ENCODE peak calls at places on chromosomes 5 and 9, in four cellular contexts. B is stomach, O is tibial nerve, C is ascending aorta. X is an unnamed sample.

GRCh38 chr5:80076131-80077101 is 41.3 kb downstream of the THBS4 start:
- DNase-seq in B (no peak), O (no peak), C (no peak), X (no peak)

GRCh38 chr9:94869415-94869838 is 142.9 kb downstream of the AOPEP start:
- DNase-seq in B (no peak), O (no peak), C (no peak), X (no peak)

GRCh38 chr9:73081979-73082657 is 69.5 kb upstream of the ANXA1 start:
- DNase-seq in B (no peak), O (no peak), C (no peak), X (no peak)

GRCh38 chr5:150261231-150261630 is 28.3 kb downstream of the CAMK2A start:
- DNase-seq in B (no peak), O (no peak), C (no peak), X (no peak)

GRCh38 chr9:111582888-111583287 is 16.6 kb downstream of the PTGR1 start:
- DNase-seq in B (no peak), O (no peak), C (no peak), X (no peak)

GRCh38 chr9:30932226-30932625 is 1452.2 kb upstream of the ACO1 start:
- DNase-seq in B (no peak), O (no peak), C (no peak), X (no peak)

GRCh38 chr5:112200132-112200531 is 218.9 kb downstream of the EPB41L4A start:
- DNase-seq in B (no peak), O (no peak), C (no peak), X (no peak)

GRCh38 chr5:80747922-80748321 is 93.1 kb upstream of the DHFR start:
- DNase-seq in B (no peak), O (no peak), C (no peak), X (no peak)

GRCh38 chr9:99823392-99824377 is 2.0 kb downstream of the NR4A3 start:
- DNase-seq in B (peak; percentile 51), O (no peak), C (no peak), X (peak; percentile 51)

GRCh38 chr9:119811030-119811429 is 441.8 kb upstream of the BRINP1 start:
- DNase-seq in B (no peak), O (no peak), C (no peak), X (peak; percentile 40)

GRCh38 chr5:55991768-55992486 is 2.8 kb downstream of the IL6ST start:
- DNase-seq in B (no peak), O (no peak), C (no peak), X (no peak)

GRCh38 chr9:13318027-13318426 is 38.5 kb upstream of the MPDZ start:
- DNase-seq in B (no peak), O (no peak), C (no peak), X (no peak)

GRCh38 chr9:15104826-15105420 is 194.7 kb upstream of the FREM1 start:
- DNase-seq in B (no peak), O (no peak), C (no peak), X (no peak)

GRCh38 chr9:137195525-137196220 is 4.9 kb downstream of the TPRN start:
- DNase-seq in B (peak; percentile 84), O (no peak), C (no peak), X (no peak)

GRCh38 chr9:14307989-14308750 is 5.8 kb downstream of the NFIB start:
- DNase-seq in B (peak; percentile 46), O (no peak), C (no peak), X (peak; percentile 37)

GRCh38 chr5:55429707-55430253 is 105.0 kb downstream of the PLPP1 start:
- DNase-seq in B (no peak), O (no peak), C (no peak), X (peak; percentile 40)

GRCh38 chr9:135816179-135816970 is 91.0 kb downstream of the CAMSAP1 start:
- DNase-seq in B (no peak), O (no peak), C (no peak), X (no peak)

GRCh38 chr9:130240410-130241197 is 25.0 kb upstream of the HMCN2 start:
- DNase-seq in B (peak; percentile 59), O (peak; percentile 38), C (no peak), X (peak; percentile 73)

GRCh38 chr5:157778121-157778805 is 34.8 kb downstream of the LSM11 start:
- DNase-seq in B (peak; percentile 54), O (no peak), C (no peak), X (no peak)

GRCh38 chr9:127489471-127490115 is 38.3 kb downstream of the LRSAM1 start:
- DNase-seq in B (no peak), O (no peak), C (no peak), X (no peak)

GRCh38 chr9:127490831-127491230 is 39.5 kb downstream of the LRSAM1 start:
- DNase-seq in B (no peak), O (no peak), C (no peak), X (no peak)

GRCh38 chr9:127491516-127491915 is 40.2 kb downstream of the LRSAM1 start:
- DNase-seq in B (no peak), O (no peak), C (no peak), X (no peak)

GRCh38 chr9:127485995-127486394 is 34.7 kb downstream of the LRSAM1 start:
- DNase-seq in B (no peak), O (no peak), C (no peak), X (no peak)

GRCh38 chr9:127488946-127489345 is 37.6 kb downstream of the LRSAM1 start:
- DNase-seq in B (no peak), O (no peak), C (no peak), X (no peak)
- H3K27ac ChIP-seq in B (no peak overlapping the region), O (no peak overlapping the region), C (no peak overlapping the region), X (no peak overlapping the region)

DNA sequence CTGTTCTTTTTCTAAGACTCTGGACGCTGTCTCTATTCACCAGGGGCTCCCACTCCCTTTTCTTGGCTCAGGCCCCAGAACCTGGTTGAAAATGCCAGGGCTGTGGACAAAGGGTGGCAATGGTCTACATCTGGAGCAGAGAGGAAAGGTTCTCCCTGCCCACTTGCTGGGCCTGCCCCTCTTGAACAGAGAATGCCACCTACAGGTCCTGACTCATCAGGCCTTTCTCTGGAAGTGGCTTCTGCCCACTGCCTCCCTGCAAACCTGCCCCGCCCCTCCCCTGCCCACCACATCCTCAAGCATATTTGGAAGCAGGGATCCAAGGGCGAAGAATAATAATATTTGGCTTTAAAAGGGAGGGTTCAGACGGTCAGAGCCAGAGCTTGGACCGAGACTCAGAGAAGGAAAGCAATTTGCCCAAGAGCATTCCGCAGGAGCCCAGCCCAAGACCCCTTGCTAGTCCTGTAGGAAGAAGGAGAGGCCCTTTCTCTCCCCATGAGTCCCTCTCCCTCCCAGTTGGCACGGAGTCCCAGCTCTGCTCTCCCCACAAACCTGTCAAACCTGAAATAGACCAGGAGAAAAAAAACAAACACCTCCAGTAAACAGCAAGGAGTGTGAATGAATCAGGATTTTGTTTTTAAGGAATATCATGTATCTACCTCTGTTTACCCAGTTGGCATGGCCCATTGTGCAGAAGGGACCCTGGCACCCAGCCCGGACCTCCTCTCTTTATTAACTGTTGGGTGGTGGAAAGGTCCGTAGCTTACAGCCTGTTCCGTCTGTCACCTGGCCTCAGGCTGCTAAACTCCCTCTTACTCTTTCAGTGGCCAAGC is 37.8 kb upstream of the STXBP1 start:
- DNase-seq in B (peak; percentile 97), O (no peak), C (no peak), X (peak; percentile 58)
- H3K4me1 ChIP-seq in B (peaks cover 80% of the 10 kb centered on the region), O (peaks cover 63% of the 10 kb centered on the region), C (peaks cover 53% of the 10 kb centered on the region), X (peaks cover 6% of the 10 kb centered on the region)

DNA sequence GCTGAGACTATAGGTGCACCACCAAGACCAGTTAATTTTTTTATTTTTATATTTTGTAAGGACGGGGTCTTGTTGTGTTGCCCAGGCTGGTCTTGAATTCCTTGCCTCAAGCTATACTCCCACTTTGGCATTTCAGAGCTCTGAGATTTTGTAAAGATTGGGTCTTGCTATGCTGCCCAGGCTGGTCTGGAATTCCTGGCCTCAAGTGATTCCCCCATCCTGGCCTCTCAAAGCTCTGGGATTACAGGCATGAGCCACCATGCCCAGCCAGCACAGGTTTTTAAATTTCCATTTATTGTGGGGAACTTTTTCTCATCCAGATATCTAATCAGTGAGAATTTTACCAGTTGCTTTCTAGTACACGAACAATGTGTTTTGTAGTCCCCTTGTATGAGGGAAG is 156.1 kb upstream of the VLDLR start:
- DNase-seq in B (no peak), O (no peak), C (no peak), X (no peak)
- H3K27ac ChIP-seq in B (peak overlapping the region; percentile 47), O (no peak overlapping the region), C (no peak overlapping the region), X (no peak overlapping the region)

DNA sequence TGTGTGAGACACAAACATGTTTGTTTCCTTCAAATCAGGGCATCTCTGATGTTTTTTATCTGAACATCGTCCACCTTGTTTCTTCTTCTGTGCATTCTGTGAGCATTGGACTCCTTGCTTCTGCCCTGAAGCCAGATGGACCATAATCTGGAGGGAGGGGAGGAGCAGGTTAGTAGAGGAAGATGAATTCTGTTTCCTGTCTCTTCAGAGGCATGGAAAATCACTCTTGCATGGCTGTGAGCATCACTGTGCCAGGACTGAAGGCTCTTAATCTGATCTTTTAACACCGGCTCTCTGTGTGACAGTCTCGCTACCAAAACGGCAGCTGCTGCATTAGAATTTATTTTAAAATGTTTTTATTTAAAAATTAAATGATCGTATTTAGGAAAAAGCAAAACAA is 43.3 kb downstream of the TLE4 start:
- DNase-seq in B (no peak), O (no peak), C (no peak), X (no peak)
- H3K4me1 ChIP-seq in B (peaks cover 24% of the 10 kb centered on the region), O (peaks cover 30% of the 10 kb centered on the region), C (peaks cover 13% of the 10 kb centered on the region), X (peaks cover 15% of the 10 kb centered on the region)

X was measured in right cardiac atrium.